ENCODE peak calls at places on chromosomes 5 and 9, in five cellular contexts. One of them, this sample, is unnamed.

GRCh38 chr9:84697494-84698114 is 28.1 kb downstream of the NTRK2 start:
- DNase-seq in H4: peak
- DNase-seq in Kasumi-1: peak
- DNase-seq in left ventricle myocardium inferior: peak
- DNase-seq in dermis microvascular lymphatic vessel endothelial cell: peak
- DNase-seq in this sample: peak

GRCh38 chr5:167250996-167251395 is 1040.4 kb upstream of the WWC1 start:
- DNase-seq in H4: no peak
- DNase-seq in Kasumi-1: no peak
- DNase-seq in left ventricle myocardium inferior: no peak
- DNase-seq in dermis microvascular lymphatic vessel endothelial cell: no peak
- DNase-seq in this sample: no peak

GRCh38 chr9:136625101-136626065 is 37.3 kb upstream of the EGFL7 start:
- DNase-seq in H4: no peak
- DNase-seq in Kasumi-1: peak
- DNase-seq in left ventricle myocardium inferior: peak
- DNase-seq in dermis microvascular lymphatic vessel endothelial cell: peak
- DNase-seq in this sample: peak

GRCh38 chr9:129613520-129614175 is 7.3 kb downstream of the C9orf50 start:
- DNase-seq in H4: no peak
- DNase-seq in Kasumi-1: no peak
- DNase-seq in left ventricle myocardium inferior: peak
- DNase-seq in dermis microvascular lymphatic vessel endothelial cell: no peak
- DNase-seq in this sample: no peak

GRCh38 chr5:133274597-133274935 is 222.8 kb downstream of the HSPA4 start:
- DNase-seq in H4: no peak
- DNase-seq in Kasumi-1: no peak
- DNase-seq in left ventricle myocardium inferior: no peak
- DNase-seq in dermis microvascular lymphatic vessel endothelial cell: no peak
- DNase-seq in this sample: peak

GRCh38 chr5:149687789-149688188 is 42.3 kb upstream of the PPARGC1B start:
- DNase-seq in H4: no peak
- DNase-seq in Kasumi-1: peak
- DNase-seq in left ventricle myocardium inferior: no peak
- DNase-seq in dermis microvascular lymphatic vessel endothelial cell: peak
- DNase-seq in this sample: no peak

GRCh38 chr9:133125706-133126696 is 5.0 kb upstream of the RALGDS start:
- DNase-seq in H4: no peak
- DNase-seq in Kasumi-1: no peak
- DNase-seq in left ventricle myocardium inferior: no peak
- DNase-seq in dermis microvascular lymphatic vessel endothelial cell: peak
- DNase-seq in this sample: no peak

GRCh38 chr9:37564114-37564513 is 12.1 kb downstream of the FBXO10 start:
- DNase-seq in H4: no peak
- DNase-seq in Kasumi-1: no peak
- DNase-seq in left ventricle myocardium inferior: no peak
- DNase-seq in dermis microvascular lymphatic vessel endothelial cell: no peak
- DNase-seq in this sample: no peak

GRCh38 chr9:109176386-109176785 is 9.3 kb upstream of the FRRS1L start:
- DNase-seq in H4: no peak
- DNase-seq in Kasumi-1: no peak
- DNase-seq in left ventricle myocardium inferior: no peak
- DNase-seq in dermis microvascular lymphatic vessel endothelial cell: no peak
- DNase-seq in this sample: no peak

GRCh38 chr9:134597041-134597913 is 44.3 kb upstream of the COL5A1 start:
- DNase-seq in H4: peak
- DNase-seq in Kasumi-1: no peak
- DNase-seq in left ventricle myocardium inferior: no peak
- DNase-seq in dermis microvascular lymphatic vessel endothelial cell: no peak
- DNase-seq in this sample: no peak

GRCh38 chr9:14080940-14081621 is 232.9 kb downstream of the NFIB start:
- DNase-seq in H4: peak
- DNase-seq in Kasumi-1: no peak
- DNase-seq in left ventricle myocardium inferior: no peak
- DNase-seq in dermis microvascular lymphatic vessel endothelial cell: no peak
- DNase-seq in this sample: no peak

GRCh38 chr5:40676643-40677333 is 2.9 kb upstream of the PTGER4 start:
- DNase-seq in H4: peak
- DNase-seq in Kasumi-1: no peak
- DNase-seq in left ventricle myocardium inferior: peak
- DNase-seq in dermis microvascular lymphatic vessel endothelial cell: no peak
- DNase-seq in this sample: peak

GRCh38 chr5:145316282-145316681 is 518.9 kb downstream of the PRELID2 start:
- DNase-seq in H4: no peak
- DNase-seq in Kasumi-1: no peak
- DNase-seq in left ventricle myocardium inferior: no peak
- DNase-seq in dermis microvascular lymphatic vessel endothelial cell: no peak
- DNase-seq in this sample: no peak

GRCh38 chr5:180492226-180492903 is 1.8 kb upstream of the CNOT6 start:
- DNase-seq in H4: no peak
- DNase-seq in Kasumi-1: no peak
- DNase-seq in left ventricle myocardium inferior: no peak
- DNase-seq in dermis microvascular lymphatic vessel endothelial cell: no peak
- DNase-seq in this sample: no peak

This sample was measured in A673.